ENCODE peak calls at places on chromosomes 2 and 18, in seven cellular contexts. R is cardiac fibroblast; F is body of pancreas; I is CD4-positive, alpha-beta T cell; V is RWPE1; L is neural progenitor cell; N is GM13976. D is an unnamed sample.

GRCh38 chr2:41728757-41729338 is 319.0 kb upstream of the PKDCC start:
- DNase-seq in N (no peak), F (no peak), L (no peak), I (no peak), V (no peak), R (no peak), D (no peak)

GRCh38 chr18:8006979-8007378 is 439.9 kb downstream of the PTPRM start:
- DNase-seq in N (no peak), R (no peak), L (no peak), I (no peak), F (no peak), V (no peak), D (no peak)

GRCh38 chr2:51027968-51028367 is 4.0 kb downstream of the NRXN1 start:
- DNase-seq in R (no peak), L (no peak), N (no peak), F (no peak), V (no peak), I (no peak), D (no peak)

GRCh38 chr2:128982001-128982400 is 663.3 kb upstream of the HS6ST1 start:
- DNase-seq in R (no peak), L (no peak), V (no peak), N (no peak), F (no peak), I (no peak), D (no peak)

GRCh38 chr18:63083555-63083954 is 236.0 kb downstream of the BCL2 start:
- DNase-seq in F (no peak), R (peak; percentile 12), L (no peak), N (no peak), V (no peak), I (no peak), D (no peak)

GRCh38 chr2:9697904-9698303 is 67.1 kb upstream of the YWHAQ start:
- DNase-seq in F (no peak), V (no peak), L (no peak), I (no peak), N (no peak), R (no peak), D (no peak)

GRCh38 chr2:56681659-56682396 is 498.0 kb downstream of the CCDC85A start:
- DNase-seq in L (no peak), F (no peak), V (no peak), N (no peak), R (peak; percentile 49), I (no peak), D (no peak)

GRCh38 chr2:176508984-176509383 is 239.7 kb downstream of the MTX2 start:
- DNase-seq in R (no peak), I (no peak), L (no peak), V (no peak), N (peak; percentile 28), F (no peak), D (no peak)

GRCh38 chr2:119407430-119408220 is 24.0 kb upstream of the TMEM37 start:
- DNase-seq in V (peak; percentile 76), L (peak; percentile 70), R (peak; percentile 78), F (peak; percentile 56), N (peak; percentile 76), I (no peak), D (no peak)

GRCh38 chr2:151869296-151869695 is 41.1 kb upstream of the ARL5A start:
- DNase-seq in R (no peak), V (no peak), N (no peak), F (no peak), I (no peak), L (no peak), D (no peak)

GRCh38 chr18:4309227-4309626 is 145.9 kb downstream of the DLGAP1 start:
- DNase-seq in V (no peak), F (no peak), R (no peak), L (no peak), I (no peak), N (no peak), D (no peak)

GRCh38 chr2:197125000-197125399 is 185.6 kb downstream of the ANKRD44 start:
- DNase-seq in R (no peak), V (no peak), I (no peak), L (no peak), N (no peak), F (no peak), D (no peak)

GRCh38 chr18:76461148-76461547 is 33.9 kb downstream of the ZNF516 start:
- DNase-seq in N (no peak), I (no peak), F (no peak), V (no peak), L (no peak), R (no peak), D (no peak)

GRCh38 chr2:190110131-190110530 is 47.6 kb upstream of the MSTN start:
- DNase-seq in L (no peak), V (no peak), R (peak; percentile 38), F (no peak), N (no peak), I (no peak), D (no peak)

GRCh38 chr2:72676341-72677025 is 149.3 kb downstream of the EXOC6B start:
- DNase-seq in R (no peak), N (no peak), V (no peak), I (no peak), L (no peak), F (no peak), D (no peak)

GRCh38 chr2:237128026-237128703 is 42.5 kb downstream of the COPS8 start:
- DNase-seq in N (no peak), R (peak; percentile 99), I (no peak), F (peak; percentile 61), L (peak; percentile 44), V (peak; percentile 97), D (peak; percentile 93)

GRCh38 chr2:71716697-71717624 is 263.6 kb downstream of the DYSF start:
- DNase-seq in F (peak; percentile 81), V (peak; percentile 32), N (no peak), R (peak; percentile 76), L (no peak), I (no peak), D (no peak)

GRCh38 chr2:96945011-96945410 is 41.4 kb downstream of the FAM178B start:
- DNase-seq in N (no peak), F (no peak), L (no peak), R (no peak), V (no peak), I (no peak), D (no peak)

GRCh38 chr2:36355157-36355889 is at the start of gene CRIM1:
- DNase-seq in R (peak; percentile 97), I (no peak), N (peak; percentile 75), L (peak; percentile 95), V (peak; percentile 87), F (peak; percentile 82), D (peak; percentile 49)

GRCh38 chr2:101644842-101645383 is 52.6 kb upstream of the MAP4K4 start:
- DNase-seq in L (no peak), V (no peak), N (no peak), F (no peak), I (no peak), R (no peak), D (no peak)

GRCh38 chr2:10124538-10125045 is 2.1 kb downstream of the RRM2 start:
- DNase-seq in L (peak; percentile 82), F (peak; percentile 50), R (peak; percentile 87), I (no peak), V (no peak), N (peak; percentile 63), D (no peak)

GRCh38 chr2:59713577-59713976 is 839.9 kb downstream of the BCL11A start:
- DNase-seq in V (no peak), F (no peak), R (no peak), L (no peak), N (no peak), I (no peak), D (no peak)

GRCh38 chr18:44895176-44895798 is 214.6 kb downstream of the SETBP1 start:
- DNase-seq in V (peak; percentile 36), L (no peak), N (peak; percentile 15), R (peak; percentile 70), F (peak; percentile 62), I (no peak), D (no peak)

GRCh38 chr2:102872388-102872787 is 110.6 kb downstream of the TMEM182 start:
- DNase-seq in F (no peak), R (no peak), L (no peak), V (no peak), N (no peak), I (no peak), D (no peak)
- TF ChIP-seq CTCF in F (peak; percentile 20), R (no peak), L (peak; percentile 37), V (no peak), N (no peak), I (no peak), D (no peak)

GRCh38 chr18:48735856-48736255 is 197.0 kb downstream of the CTIF start:
- DNase-seq in R (no peak), L (no peak), I (no peak), N (no peak), F (no peak), V (no peak), D (no peak)

GRCh38 chr18:48732767-48733424 is 194.1 kb downstream of the CTIF start:
- DNase-seq in I (no peak), R (no peak), N (peak; percentile 73), L (no peak), F (no peak), V (peak; percentile 16), D (no peak)

GRCh38 chr18:48735070-48735676 is 196.3 kb downstream of the CTIF start:
- DNase-seq in F (no peak), L (peak; percentile 35), R (no peak), V (peak; percentile 15), N (no peak), I (no peak), D (no peak)

GRCh38 chr18:48733854-48734253 is 195.0 kb downstream of the CTIF start:
- DNase-seq in R (no peak), F (no peak), I (no peak), L (no peak), V (no peak), N (no peak), D (no peak)

DNA sequence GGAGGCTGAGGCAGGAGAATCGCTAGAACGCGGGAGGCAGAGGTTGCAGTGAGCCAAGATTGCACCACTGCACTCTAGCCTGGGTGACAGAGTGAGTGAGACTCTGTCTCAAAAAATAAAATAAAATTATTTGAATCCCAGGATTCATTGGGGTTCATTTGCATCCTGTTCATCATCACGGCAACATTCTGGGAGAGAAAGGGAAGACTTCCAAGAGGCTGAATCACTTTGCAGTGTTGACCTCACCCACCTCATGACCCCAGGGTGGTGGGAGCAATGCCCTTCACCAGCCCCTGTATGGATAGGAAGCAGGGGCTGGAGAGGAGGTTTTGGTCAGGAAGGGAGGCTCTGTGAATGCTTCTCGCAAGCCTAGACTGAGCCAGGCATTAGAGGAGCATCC is 195.6 kb downstream of the CTIF start:
- DNase-seq in L (no peak), F (no peak), V (no peak), R (no peak), I (no peak), N (no peak), D (no peak)
- TF ChIP-seq CTCF in L (no peak), F (no peak), V (no peak), R (no peak), I (no peak), N (no peak), D (no peak)

GRCh38 chr2:143282684-143283083 is 153.5 kb downstream of the ARHGAP15 start:
- DNase-seq in V (no peak), N (no peak), R (no peak), I (no peak), F (no peak), L (peak; percentile 15), D (no peak)
- TF ChIP-seq CTCF in V (no peak), N (peak; percentile 25), R (peak; percentile 29), I (peak; percentile 22), F (no peak), L (peak; percentile 54), D (no peak)

DNA sequence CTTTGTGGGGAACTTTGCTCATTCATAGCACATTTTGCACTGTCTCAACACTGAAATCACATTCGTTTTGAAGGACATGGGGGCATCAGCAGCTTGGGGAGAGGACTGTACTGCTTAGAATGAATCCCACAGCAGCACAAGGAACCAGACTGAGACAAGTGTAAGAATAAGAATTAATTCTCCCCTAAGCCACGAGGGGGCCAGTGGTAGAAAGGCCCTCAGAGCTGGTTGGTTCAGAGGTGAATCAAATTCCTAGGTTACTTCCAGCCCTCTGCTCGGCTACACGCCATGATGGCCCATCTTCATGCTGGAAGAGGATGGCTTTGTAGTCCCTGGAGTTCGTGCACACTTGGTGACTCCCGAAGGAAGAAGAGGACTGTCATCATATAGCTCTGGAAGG is 12.0 kb upstream of the MC5R start:
- DNase-seq in N (no peak), F (no peak), V (no peak), L (no peak), I (no peak), R (no peak), D (no peak)
- TF ChIP-seq CTCF in N (no peak), F (no peak), V (no peak), L (no peak), I (no peak), R (peak; percentile 35), D (no peak)